ENCODE peak calls at places on chromosomes 1 and 21, in five cellular contexts. O is A549, K is stomach, H is uterus, N is left ventricle myocardium inferior. V is an unnamed sample.

GRCh38 chr1:97093742-97094141 is 372.2 kb downstream of the PTBP2 start:
- DNase-seq in O (peak; percentile 1), K (no peak), H (no peak), N (no peak), V (no peak)

GRCh38 chr1:40847023-40847740 is 15.0 kb downstream of the CITED4 start:
- DNase-seq in O (no peak), K (no peak), H (no peak), N (no peak), V (no peak)

GRCh38 chr1:153880962-153881361 is 41.8 kb downstream of the GATAD2B start:
- DNase-seq in O (no peak), K (peak; percentile 92), H (peak; percentile 71), N (peak; percentile 85), V (peak; percentile 88)

GRCh38 chr1:165928075-165928731 is 100.8 kb downstream of the UCK2 start:
- DNase-seq in O (peak; percentile 63), K (peak; percentile 37), H (no peak), N (no peak), V (peak; percentile 31)

GRCh38 chr1:6813165-6813564 is 27.9 kb downstream of the CAMTA1 start:
- DNase-seq in O (no peak), K (no peak), H (no peak), N (no peak), V (no peak)

GRCh38 chr1:226912587-226913176 is 27.4 kb upstream of the COQ8A start:
- DNase-seq in O (peak; percentile 28), K (peak; percentile 82), H (peak; percentile 29), N (peak; percentile 60), V (peak; percentile 75)

GRCh38 chr1:221774054-221774842 is 32.4 kb upstream of the DUSP10 start:
- DNase-seq in O (no peak), K (no peak), H (no peak), N (no peak), V (peak; percentile 15)

GRCh38 chr1:109933856-109934711 is 23.4 kb downstream of the CSF1 start:
- DNase-seq in O (no peak), K (peak; percentile 29), H (no peak), N (no peak), V (no peak)

GRCh38 chr21:41631564-41632461 is 123.9 kb upstream of the TMPRSS2 start:
- DNase-seq in O (peak; percentile 39), K (peak; percentile 70), H (no peak), N (no peak), V (peak; percentile 83)

GRCh38 chr1:208080396-208081276 is 163.5 kb downstream of the PLXNA2 start:
- DNase-seq in O (no peak), K (no peak), H (no peak), N (no peak), V (no peak)

GRCh38 chr1:16026723-16027484 is 5.1 kb downstream of the CLCNKA start:
- DNase-seq in O (no peak), K (peak; percentile 37), H (peak; percentile 71), N (no peak), V (peak; percentile 25)

GRCh38 chr1:61496501-61496900 is 228.4 kb downstream of the TM2D1 start:
- DNase-seq in O (peak; percentile 46), K (no peak), H (no peak), N (no peak), V (no peak)

GRCh38 chr1:185159966-185160365 is 3.0 kb downstream of the SWT1 start:
- DNase-seq in O (no peak), K (no peak), H (no peak), N (no peak), V (no peak)

GRCh38 chr1:95793893-95794292 is 559.9 kb downstream of the RWDD3 start:
- DNase-seq in O (no peak), K (no peak), H (no peak), N (no peak), V (no peak)

GRCh38 chr1:20540281-20540680 is 12.1 kb upstream of the FAM43B start:
- DNase-seq in O (no peak), K (no peak), H (no peak), N (no peak), V (no peak)

GRCh38 chr1:118483245-118484006 is 298.4 kb upstream of the SPAG17 start:
- DNase-seq in O (no peak), K (no peak), H (no peak), N (no peak), V (no peak)

GRCh38 chr21:45452696-45453307 is 47.8 kb downstream of the COL18A1 start:
- DNase-seq in O (no peak), K (no peak), H (no peak), N (no peak), V (no peak)
- H3K4me1 ChIP-seq in O (no peaks in the 10 kb centered on the region), K (peaks cover 18% of the 10 kb centered on the region), H (peaks cover 22% of the 10 kb centered on the region), N (peaks cover 41% of the 10 kb centered on the region), V (no peaks in the 10 kb centered on the region)

DNA sequence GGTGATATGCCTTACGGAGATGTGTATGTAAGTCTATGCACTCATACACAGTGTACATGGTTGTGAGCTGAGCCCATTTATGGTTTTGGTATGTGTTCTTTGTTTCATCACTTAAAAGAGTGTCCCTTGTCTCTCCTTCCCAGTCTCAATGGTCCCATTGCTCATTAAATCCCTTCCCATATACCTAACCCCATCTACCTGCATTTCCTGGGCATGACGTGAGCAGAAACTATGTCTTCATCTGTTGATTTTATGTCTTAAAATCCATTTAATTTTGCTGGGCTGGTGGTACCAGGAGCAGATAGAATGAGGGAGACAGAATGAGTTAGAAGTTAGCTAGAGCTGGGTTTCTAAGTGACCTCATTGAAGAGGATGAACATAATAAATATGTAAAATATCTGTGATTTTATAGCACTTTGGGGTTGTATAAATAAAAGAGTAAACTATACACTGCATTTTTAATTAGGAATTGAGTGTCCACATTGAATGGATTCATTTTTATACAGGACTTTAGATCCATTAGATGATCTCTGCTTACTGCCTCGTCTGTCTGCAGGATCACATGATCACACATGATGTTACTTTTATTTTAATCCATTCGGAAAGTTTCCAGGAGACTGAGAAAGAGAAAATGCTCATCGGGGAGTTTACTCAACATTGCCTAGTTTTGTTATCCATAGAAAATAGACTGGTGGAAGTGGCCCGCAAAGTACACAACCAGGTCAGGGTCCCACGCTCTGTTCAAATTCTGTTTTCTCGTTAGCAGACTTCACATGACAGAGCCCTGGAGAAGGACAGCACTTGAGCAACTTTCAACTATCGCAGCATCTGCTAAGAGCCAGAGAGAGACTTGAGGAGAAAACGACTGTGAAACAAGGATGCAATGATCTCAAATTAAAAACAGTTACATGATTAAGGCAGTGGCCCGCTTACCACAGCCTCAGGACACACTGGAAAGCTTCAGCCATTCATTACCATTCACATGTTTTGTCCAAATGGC is 44.5 kb downstream of the ADAMTS1 start:
- DNase-seq in O (no peak), K (no peak), H (peak; percentile 56), N (peak; percentile 14), V (no peak)
- H3K4me3 ChIP-seq in O (no peak overlapping the region), K (no peak overlapping the region), H (no peak overlapping the region), N (peak overlapping the region; percentile 8), V (no peak overlapping the region)

GRCh38 chr21:45379901-45380330 is 25.0 kb upstream of the COL18A1 start:
- DNase-seq in O (no peak), K (no peak), H (no peak), N (peak; percentile 10), V (no peak)

GRCh38 chr21:45377866-45378257 is 27.1 kb upstream of the COL18A1 start:
- DNase-seq in O (no peak), K (no peak), H (no peak), N (no peak), V (no peak)

GRCh38 chr21:45378258-45378966 is 26.6 kb upstream of the COL18A1 start:
- DNase-seq in O (no peak), K (no peak), H (no peak), N (peak; percentile 12), V (no peak)

GRCh38 chr21:45380566-45380965 is 24.4 kb upstream of the COL18A1 start:
- DNase-seq in O (no peak), K (no peak), H (no peak), N (peak; percentile 7), V (no peak)

GRCh38 chr21:45379171-45379900 is 25.6 kb upstream of the COL18A1 start:
- DNase-seq in O (no peak), K (no peak), H (no peak), N (peak; percentile 13), V (no peak)
- H3K4me1 ChIP-seq in O (peaks cover 12% of the 10 kb centered on the region), K (no peaks in the 10 kb centered on the region), H (no peaks in the 10 kb centered on the region), N (peaks cover 8% of the 10 kb centered on the region), V (no peaks in the 10 kb centered on the region)

GRCh38 chr1:1136547-1137230 is 20.8 kb upstream of the C1orf159 start:
- DNase-seq in O (no peak), K (peak; percentile 91), H (no peak), N (no peak), V (peak; percentile 91)

GRCh38 chr1:1132042-1132927 is 16.4 kb upstream of the C1orf159 start:
- DNase-seq in O (no peak), K (peak; percentile 90), H (no peak), N (no peak), V (peak; percentile 70)

GRCh38 chr1:1132928-1133750 is 17.2 kb upstream of the C1orf159 start:
- DNase-seq in O (no peak), K (peak; percentile 96), H (no peak), N (peak; percentile 51), V (peak; percentile 86)

GRCh38 chr1:1135339-1136111 is 19.6 kb upstream of the C1orf159 start:
- DNase-seq in O (no peak), K (no peak), H (no peak), N (no peak), V (no peak)

DNA sequence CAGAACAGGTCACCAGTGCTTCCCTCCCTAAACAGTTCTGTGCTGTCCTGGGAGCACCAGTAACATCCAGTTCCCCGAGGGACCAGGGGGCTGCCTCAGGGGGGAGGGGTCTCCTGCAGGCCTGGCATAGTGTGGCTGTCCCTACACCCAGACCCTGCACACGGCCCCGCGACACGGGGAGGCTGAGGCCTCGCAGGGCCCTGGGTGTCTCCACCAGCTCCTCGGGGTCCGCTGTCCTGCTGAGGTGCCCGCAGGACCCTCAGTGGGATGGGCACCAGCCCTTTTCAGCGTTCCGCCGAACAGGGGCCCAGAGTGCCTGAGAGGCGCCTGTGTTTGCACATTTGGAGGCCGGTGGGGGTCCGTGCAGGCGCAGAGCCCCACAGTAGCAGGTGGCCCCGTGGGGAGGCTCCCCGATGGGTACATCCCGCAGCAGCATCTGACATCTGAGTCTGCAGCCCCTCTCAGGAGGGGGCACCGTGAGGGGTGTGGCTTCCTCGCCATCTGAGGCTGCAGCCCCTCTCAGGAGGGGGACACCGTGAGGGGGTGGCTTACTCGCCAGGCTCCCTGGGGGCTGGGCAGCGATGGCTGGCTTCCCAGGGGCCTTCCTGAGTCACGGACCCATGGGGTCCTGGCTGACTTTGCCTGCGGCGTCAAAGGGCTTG is 18.5 kb upstream of the C1orf159 start:
- DNase-seq in O (no peak), K (no peak), H (no peak), N (no peak), V (no peak)
- H3K4me3 ChIP-seq in O (no peak overlapping the region), K (no peak overlapping the region), H (no peak overlapping the region), N (no peak overlapping the region), V (no peak overlapping the region)